ENCODE peak calls at places on chromosome 4, in six cellular contexts. H, O, E, X, C and A are unnamed samples.

GRCh38 chr4:169899295-169899694 is 126.9 kb downstream of the MFAP3L start:
- DNase-seq in H (no peak), O (no peak), E (peak), X (no peak), C (peak), A (no peak)

GRCh38 chr4:32423267-32423666 is 1703.1 kb downstream of the PCDH7 start:
- DNase-seq in H (no peak), O (no peak), E (no peak), X (no peak), C (no peak), A (no peak)

GRCh38 chr4:93182722-93183121 is 645.8 kb upstream of the ATOH1 start:
- DNase-seq in H (no peak), O (no peak), E (no peak), X (no peak), C (no peak), A (no peak)

GRCh38 chr4:10079256-10079655 is 37.3 kb downstream of the WDR1 start:
- DNase-seq in H (no peak), O (no peak), E (no peak), X (no peak), C (no peak), A (no peak)

GRCh38 chr4:38114435-38114834 is 154.2 kb downstream of the PTTG2 start:
- DNase-seq in H (no peak), O (no peak), E (no peak), X (no peak), C (no peak), A (no peak)

GRCh38 chr4:13597604-13598003 is 29.9 kb downstream of the BOD1L1 start:
- DNase-seq in H (no peak), O (no peak), E (no peak), X (no peak), C (no peak), A (no peak)

GRCh38 chr4:148061795-148062194 is 329.9 kb downstream of the ARHGAP10 start:
- DNase-seq in H (no peak), O (no peak), E (no peak), X (no peak), C (no peak), A (no peak)

GRCh38 chr4:84366111-84366510 is 133.0 kb downstream of the NKX6-1 start:
- DNase-seq in H (no peak), O (no peak), E (no peak), X (no peak), C (no peak), A (no peak)

GRCh38 chr4:153022233-153022632 is 86.1 kb downstream of the FHDC1 start:
- DNase-seq in H (no peak), O (no peak), E (peak), X (no peak), C (no peak), A (no peak)

GRCh38 chr4:109547394-109547793 is 12.7 kb upstream of the MCUB start:
- DNase-seq in H (no peak), O (no peak), E (no peak), X (no peak), C (no peak), A (no peak)

GRCh38 chr4:172232966-172233365 is 419.8 kb downstream of the GALNTL6 start:
- DNase-seq in H (no peak), O (no peak), E (no peak), X (no peak), C (no peak), A (no peak)

GRCh38 chr4:188839704-188840103 is 700.5 kb downstream of the TRIML1 start:
- DNase-seq in H (no peak), O (no peak), E (no peak), X (no peak), C (no peak), A (no peak)

GRCh38 chr4:56692576-56692975 is 11.5 kb upstream of the HOPX start:
- DNase-seq in H (no peak), O (no peak), E (no peak), X (no peak), C (no peak), A (no peak)

GRCh38 chr4:188145626-188146025 is 6.4 kb downstream of the TRIML1 start:
- DNase-seq in H (no peak), O (no peak), E (no peak), X (no peak), C (no peak), A (no peak)

GRCh38 chr4:14234330-14234729 is 606.8 kb upstream of the BOD1L1 start:
- DNase-seq in H (no peak), O (no peak), E (no peak), X (no peak), C (no peak), A (no peak)

GRCh38 chr4:187286536-187286935 is 562.9 kb upstream of the FAT1 start:
- DNase-seq in H (no peak), O (no peak), E (no peak), X (no peak), C (no peak), A (no peak)

GRCh38 chr4:1055721-1056590 is 44.5 kb downstream of the FGFRL1 start:
- DNase-seq in H (peak), O (no peak), E (peak), X (peak), C (no peak), A (peak)

GRCh38 chr4:93897559-93897958 is 69.0 kb downstream of the ATOH1 start:
- DNase-seq in H (no peak), O (no peak), E (peak), X (no peak), C (no peak), A (no peak)